ENCODE peak calls at places on chromosomes 7 and 10, in seven cellular contexts. One of them, this sample, is unnamed.

GRCh38 chr10:78604286-78604685 is 464.5 kb upstream of the ZMIZ1 start:
- DNase-seq in endothelial cell: no peak
- DNase-seq in T follicular helper cell: no peak
- DNase-seq in BJ: no peak
- DNase-seq in NCI-H460: no peak
- DNase-seq in hypothalamus: no peak
- DNase-seq in activated CD8-positive, alpha-beta memory T cell treated with anti-CD3 and anti-CD28 coated beads for 1 hour: no peak
- DNase-seq in this sample: no peak

GRCh38 chr7:102424787-102425218 is 8.6 kb upstream of the ORAI2 start:
- DNase-seq in hypothalamus: no peak
- DNase-seq in T follicular helper cell: no peak
- DNase-seq in NCI-H460: no peak
- DNase-seq in activated CD8-positive, alpha-beta memory T cell treated with anti-CD3 and anti-CD28 coated beads for 1 hour: no peak
- DNase-seq in endothelial cell: no peak
- DNase-seq in BJ: no peak
- DNase-seq in this sample: no peak

GRCh38 chr7:134690614-134691504 is 44.2 kb downstream of the BPGM start:
- DNase-seq in T follicular helper cell: no peak
- DNase-seq in endothelial cell: no peak
- DNase-seq in BJ: no peak
- DNase-seq in hypothalamus: no peak
- DNase-seq in activated CD8-positive, alpha-beta memory T cell treated with anti-CD3 and anti-CD28 coated beads for 1 hour: no peak
- DNase-seq in NCI-H460: no peak
- DNase-seq in this sample: no peak

GRCh38 chr7:40175725-40176510 is 41.1 kb downstream of the SUGCT start:
- DNase-seq in NCI-H460: no peak
- DNase-seq in T follicular helper cell: no peak
- DNase-seq in endothelial cell: no peak
- DNase-seq in hypothalamus: no peak
- DNase-seq in activated CD8-positive, alpha-beta memory T cell treated with anti-CD3 and anti-CD28 coated beads for 1 hour: no peak
- DNase-seq in BJ: peak
- DNase-seq in this sample: no peak

GRCh38 chr10:118962159-118962863 is 67.2 kb upstream of the NANOS1 start:
- DNase-seq in T follicular helper cell: no peak
- DNase-seq in NCI-H460: no peak
- DNase-seq in hypothalamus: no peak
- DNase-seq in BJ: no peak
- DNase-seq in activated CD8-positive, alpha-beta memory T cell treated with anti-CD3 and anti-CD28 coated beads for 1 hour: no peak
- DNase-seq in endothelial cell: no peak
- DNase-seq in this sample: no peak

GRCh38 chr7:116571552-116571951 is 46.7 kb downstream of the CAV1 start:
- DNase-seq in BJ: no peak
- DNase-seq in T follicular helper cell: no peak
- DNase-seq in activated CD8-positive, alpha-beta memory T cell treated with anti-CD3 and anti-CD28 coated beads for 1 hour: no peak
- DNase-seq in endothelial cell: no peak
- DNase-seq in hypothalamus: no peak
- DNase-seq in NCI-H460: no peak
- DNase-seq in this sample: no peak

GRCh38 chr10:91298224-91298862 is 77.9 kb downstream of the PCGF5 start:
- DNase-seq in hypothalamus: peak
- DNase-seq in activated CD8-positive, alpha-beta memory T cell treated with anti-CD3 and anti-CD28 coated beads for 1 hour: peak
- DNase-seq in endothelial cell: peak
- DNase-seq in BJ: no peak
- DNase-seq in NCI-H460: peak
- DNase-seq in T follicular helper cell: peak
- DNase-seq in this sample: peak

GRCh38 chr7:101186194-101186593 is 6.1 kb upstream of the NAT16 start:
- DNase-seq in T follicular helper cell: no peak
- DNase-seq in endothelial cell: no peak
- DNase-seq in hypothalamus: no peak
- DNase-seq in BJ: no peak
- DNase-seq in activated CD8-positive, alpha-beta memory T cell treated with anti-CD3 and anti-CD28 coated beads for 1 hour: no peak
- DNase-seq in NCI-H460: no peak
- DNase-seq in this sample: no peak

GRCh38 chr7:101547916-101548599 is 81.0 kb downstream of the MYL10 start:
- DNase-seq in NCI-H460: no peak
- DNase-seq in endothelial cell: no peak
- DNase-seq in BJ: no peak
- DNase-seq in activated CD8-positive, alpha-beta memory T cell treated with anti-CD3 and anti-CD28 coated beads for 1 hour: no peak
- DNase-seq in T follicular helper cell: no peak
- DNase-seq in hypothalamus: no peak
- DNase-seq in this sample: no peak

GRCh38 chr7:28509256-28510021 is 97.1 kb downstream of the CREB5 start:
- DNase-seq in BJ: no peak
- DNase-seq in endothelial cell: no peak
- DNase-seq in T follicular helper cell: no peak
- DNase-seq in NCI-H460: no peak
- DNase-seq in activated CD8-positive, alpha-beta memory T cell treated with anti-CD3 and anti-CD28 coated beads for 1 hour: no peak
- DNase-seq in hypothalamus: peak
- DNase-seq in this sample: no peak

GRCh38 chr7:135683609-135684008 is 21.3 kb downstream of the STMP1 start:
- DNase-seq in NCI-H460: no peak
- DNase-seq in T follicular helper cell: no peak
- DNase-seq in activated CD8-positive, alpha-beta memory T cell treated with anti-CD3 and anti-CD28 coated beads for 1 hour: no peak
- DNase-seq in hypothalamus: no peak
- DNase-seq in endothelial cell: no peak
- DNase-seq in BJ: no peak
- DNase-seq in this sample: no peak

GRCh38 chr7:41659539-41659938 is 43.4 kb downstream of the INHBA start:
- DNase-seq in endothelial cell: no peak
- DNase-seq in hypothalamus: no peak
- DNase-seq in BJ: no peak
- DNase-seq in NCI-H460: no peak
- DNase-seq in activated CD8-positive, alpha-beta memory T cell treated with anti-CD3 and anti-CD28 coated beads for 1 hour: no peak
- DNase-seq in T follicular helper cell: no peak
- DNase-seq in this sample: no peak

GRCh38 chr10:92970301-92971070 is 90.1 kb upstream of the CYP26C1 start:
- DNase-seq in BJ: no peak
- DNase-seq in hypothalamus: no peak
- DNase-seq in NCI-H460: no peak
- DNase-seq in endothelial cell: no peak
- DNase-seq in activated CD8-positive, alpha-beta memory T cell treated with anti-CD3 and anti-CD28 coated beads for 1 hour: no peak
- DNase-seq in T follicular helper cell: no peak
- DNase-seq in this sample: no peak

GRCh38 chr7:44103941-44104879 is at the start of gene AEBP1:
- DNase-seq in T follicular helper cell: no peak
- DNase-seq in NCI-H460: no peak
- DNase-seq in BJ: no peak
- DNase-seq in hypothalamus: no peak
- DNase-seq in activated CD8-positive, alpha-beta memory T cell treated with anti-CD3 and anti-CD28 coated beads for 1 hour: no peak
- DNase-seq in endothelial cell: peak
- DNase-seq in this sample: no peak

GRCh38 chr10:46229144-46229563 is 57.6 kb upstream of the ANTXRL start:
- DNase-seq in T follicular helper cell: no peak
- DNase-seq in activated CD8-positive, alpha-beta memory T cell treated with anti-CD3 and anti-CD28 coated beads for 1 hour: no peak
- DNase-seq in BJ: no peak
- DNase-seq in endothelial cell: peak
- DNase-seq in hypothalamus: no peak
- DNase-seq in NCI-H460: no peak
- DNase-seq in this sample: no peak

GRCh38 chr7:127629268-127629854 is 11.4 kb upstream of the PAX4 start:
- DNase-seq in NCI-H460: no peak
- DNase-seq in BJ: no peak
- DNase-seq in T follicular helper cell: no peak
- DNase-seq in activated CD8-positive, alpha-beta memory T cell treated with anti-CD3 and anti-CD28 coated beads for 1 hour: no peak
- DNase-seq in endothelial cell: peak
- DNase-seq in hypothalamus: no peak
- DNase-seq in this sample: no peak

This sample was measured in anterior cingulate cortex.